ENCODE peak calls at places on chromosomes 5 and 9, in four cellular contexts. Y, R, V and Z are unnamed samples.

GRCh38 chr5:170338933-170339779 is 41.6 kb upstream of the LCP2 start:
- DNase-seq in Y (no peak), R (no peak), V (no peak), Z (no peak)

GRCh38 chr9:109863961-109864360 is 84.0 kb downstream of the PALM2AKAP2 start:
- DNase-seq in Y (no peak), R (no peak), V (no peak), Z (no peak)

GRCh38 chr5:353599-354580 is 32.4 kb downstream of the AHRR start:
- DNase-seq in Y (peak; percentile 34), R (no peak), V (no peak), Z (no peak)

GRCh38 chr9:89177401-89178161 is 1.0 kb downstream of the SHC3 start:
- DNase-seq in Y (peak; percentile 67), R (peak; percentile 38), V (no peak), Z (no peak)

GRCh38 chr5:67082941-67083340 is 113.7 kb downstream of the CD180 start:
- DNase-seq in Y (no peak), R (no peak), V (no peak), Z (no peak)

GRCh38 chr9:80146466-80146865 is 574.7 kb downstream of the TLE4 start:
- DNase-seq in Y (no peak), R (no peak), V (no peak), Z (no peak)

GRCh38 chr5:175797521-175798038 is 73.8 kb upstream of the CPLX2 start:
- DNase-seq in Y (peak; percentile 79), R (peak; percentile 47), V (no peak), Z (no peak)

GRCh38 chr9:7360513-7360912 is 439.1 kb downstream of the DMAC1 start:
- DNase-seq in Y (no peak), R (no peak), V (no peak), Z (no peak)

GRCh38 chr9:34929506-34930102 is 28.5 kb upstream of the PHF24 start:
- DNase-seq in Y (peak; percentile 54), R (peak; percentile 53), V (no peak), Z (no peak)

GRCh38 chr5:104096451-104096850 is 533.9 kb upstream of the NUDT12 start:
- DNase-seq in Y (no peak), R (no peak), V (no peak), Z (no peak)

GRCh38 chr9:132288956-132289355 is 65.8 kb downstream of the SETX start:
- DNase-seq in Y (no peak), R (no peak), V (no peak), Z (no peak)

GRCh38 chr9:91177081-91177480 is 184.6 kb downstream of the AUH start:
- DNase-seq in Y (peak; percentile 11), R (no peak), V (no peak), Z (no peak)

GRCh38 chr9:115633099-115633498 is 515.1 kb upstream of the TNC start:
- DNase-seq in Y (no peak), R (no peak), V (no peak), Z (no peak)

GRCh38 chr5:10338996-10339903 is 14.2 kb upstream of the MARCHF6 start:
- DNase-seq in Y (no peak), R (no peak), V (no peak), Z (no peak)

GRCh38 chr9:36328798-36329411 is 70.7 kb upstream of the GNE start:
- DNase-seq in Y (no peak), R (peak; percentile 53), V (peak; percentile 43), Z (no peak)

GRCh38 chr5:147464211-147464610 is 45.7 kb downstream of the DPYSL3 start:
- DNase-seq in Y (no peak), R (no peak), V (no peak), Z (no peak)

GRCh38 chr9:114056527-114056926 is 21.6 kb downstream of the AMBP start:
- DNase-seq in Y (no peak), R (no peak), V (no peak), Z (no peak)

GRCh38 chr9:102551346-102551745 is 443.8 kb upstream of the CYLC2 start:
- DNase-seq in Y (no peak), R (no peak), V (no peak), Z (no peak)

GRCh38 chr5:167294861-167295685 is 996.4 kb upstream of the WWC1 start:
- DNase-seq in Y (no peak), R (no peak), V (no peak), Z (no peak)

GRCh38 chr9:80320480-80320879 is 748.7 kb downstream of the TLE4 start:
- DNase-seq in Y (no peak), R (no peak), V (no peak), Z (no peak)

GRCh38 chr5:143454936-143455516 is 51.5 kb upstream of the NR3C1 start:
- DNase-seq in Y (no peak), R (no peak), V (no peak), Z (no peak)

GRCh38 chr9:18427691-18428090 is 46.3 kb upstream of the ADAMTSL1 start:
- DNase-seq in Y (no peak), R (no peak), V (no peak), Z (no peak)

GRCh38 chr5:141715340-141715905 is 33.4 kb upstream of the ARAP3 start:
- DNase-seq in Y (no peak), R (no peak), V (no peak), Z (no peak)

GRCh38 chr9:14312721-14313377 is 1.1 kb downstream of the NFIB start:
- DNase-seq in Y (peak; percentile 59), R (peak; percentile 59), V (no peak), Z (no peak)

GRCh38 chr9:2709645-2710101 is 7.6 kb upstream of the KCNV2 start:
- DNase-seq in Y (no peak), R (no peak), V (no peak), Z (no peak)

GRCh38 chr9:107942870-107943269 is 453.3 kb upstream of the KLF4 start:
- DNase-seq in Y (no peak), R (no peak), V (no peak), Z (no peak)

GRCh38 chr5:77627869-77628674 is 10.4 kb downstream of the OTP start:
- DNase-seq in Y (no peak), R (peak; percentile 18), V (no peak), Z (no peak)

GRCh38 chr9:136947955-136948510 is 3.0 kb downstream of the C8G start:
- DNase-seq in Y (peak; percentile 72), R (peak; percentile 73), V (no peak), Z (no peak)
- TF ChIP-seq CTCF in Y (peak; percentile 40), R (peak; percentile 52), V (no peak), Z (no peak)

GRCh38 chr5:55176176-55176818 is 3.3 kb upstream of the CDC20B start:
- DNase-seq in Y (no peak), R (peak; percentile 82), V (no peak), Z (no peak)
- TF ChIP-seq CTCF in Y (no peak), R (peak; percentile 18), V (no peak), Z (no peak)

GRCh38 chr5:133035224-133035623 is 8.9 kb upstream of the ZCCHC10 start:
- DNase-seq in Y (no peak), R (no peak), V (no peak), Z (no peak)
- TF ChIP-seq CTCF in Y (no peak), R (no peak), V (no peak), Z (no peak)

DNA sequence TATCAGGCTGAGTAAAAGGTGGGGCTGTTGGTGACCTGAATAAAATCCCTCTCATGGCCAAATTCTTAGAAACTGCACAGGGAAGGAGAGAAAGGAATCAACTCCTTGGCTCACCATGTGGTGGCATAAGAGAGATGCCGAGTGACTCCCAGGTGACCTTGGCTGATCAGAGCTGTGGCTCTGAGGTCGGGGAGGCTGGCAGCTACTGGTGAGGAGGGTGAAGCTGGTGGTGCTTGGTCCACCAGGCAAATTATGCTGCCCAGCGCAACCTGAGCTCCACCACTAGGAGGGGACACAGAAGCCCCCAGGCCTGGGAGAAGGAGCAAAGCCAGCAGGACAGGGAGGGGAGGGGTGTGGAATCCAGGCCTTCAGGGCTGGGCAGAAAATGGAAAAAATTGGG is 111.2 kb upstream of the IL12B start:
- DNase-seq in Y (peak; percentile 72), R (peak; percentile 30), V (no peak), Z (no peak)
- TF ChIP-seq CTCF in Y (peak; percentile 54), R (peak; percentile 33), V (no peak), Z (no peak)

GRCh38 chr9:121105531-121105930 is 30.8 kb downstream of the CNTRL start:
- DNase-seq in Y (no peak), R (no peak), V (no peak), Z (no peak)

GRCh38 chr9:121107881-121108280 is 33.1 kb downstream of the CNTRL start:
- DNase-seq in Y (no peak), R (no peak), V (no peak), Z (no peak)

GRCh38 chr9:121107041-121107440 is 32.3 kb downstream of the CNTRL start:
- DNase-seq in Y (no peak), R (no peak), V (no peak), Z (no peak)
- TF ChIP-seq CTCF in Y (no peak), R (no peak), V (no peak), Z (no peak)

GRCh38 chr5:63963080-63963735 is 963 bp upstream of the HTR1A start:
- DNase-seq in Y (peak; percentile 65), R (peak; percentile 75), V (no peak), Z (no peak)
- TF ChIP-seq CTCF in Y (peak; percentile 51), R (peak; percentile 68), V (no peak), Z (no peak)

DNA sequence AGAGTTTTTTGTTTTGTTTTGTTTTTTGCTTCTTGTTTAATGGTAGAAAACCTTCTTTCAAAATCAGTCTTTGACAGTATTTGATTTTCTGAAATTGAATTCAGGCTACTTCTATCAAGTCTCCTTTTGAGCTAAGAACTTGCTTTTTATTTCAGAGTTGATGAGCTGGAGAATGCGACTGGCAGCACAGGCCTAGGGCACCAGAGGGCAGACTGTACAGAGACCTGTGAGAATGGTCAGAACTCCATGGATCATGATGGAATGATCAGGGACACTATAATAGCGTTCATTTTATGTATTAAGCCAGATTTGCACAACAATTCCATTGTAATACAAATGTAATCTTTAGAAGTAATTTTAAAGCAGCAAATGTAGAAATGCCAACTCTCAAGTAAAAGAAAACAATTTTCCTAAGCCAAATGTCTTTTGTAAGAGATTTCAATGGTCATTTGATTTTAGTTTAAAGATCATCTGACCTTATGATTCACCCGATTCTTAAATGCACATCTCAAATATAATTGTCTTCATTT is 902.4 kb downstream of the NR2F1-AS1 start:
- DNase-seq in Y (no peak), R (no peak), V (no peak), Z (no peak)
- TF ChIP-seq CTCF in Y (no peak), R (peak; percentile 17), V (no peak), Z (no peak)

GRCh38 chr9:1709347-1709746 is 305.8 kb upstream of the SMARCA2 start:
- DNase-seq in Y (no peak), R (no peak), V (no peak), Z (no peak)
- TF ChIP-seq CTCF in Y (no peak), R (no peak), V (no peak), Z (no peak)

GRCh38 chr5:57303985-57304384 is 130.1 kb downstream of the GPBP1 start:
- DNase-seq in Y (no peak), R (no peak), V (no peak), Z (no peak)
- TF ChIP-seq CTCF in Y (no peak), R (no peak), V (no peak), Z (no peak)